ENCODE peak calls at places on chromosomes 4 and X, in six cellular contexts. K is mesendoderm, Y is mesenchymal stem cell, C is H9, H is IMR-90, N is neuronal stem cell. U is an unnamed sample.

GRCh38 chr4:40548256-40548655 is 81.4 kb downstream of the RBM47 start:
- DNase-seq in K (peak), Y (peak), C (no peak), H (peak), N (no peak), U (no peak)

GRCh38 chr4:73620115-73620792 is at the start of gene RASSF6:
- DNase-seq in K (peak), Y (no peak), C (peak), H (no peak), N (peak), U (peak)

GRCh38 chr4:155742310-155743015 is 16.4 kb upstream of the GUCY1B1 start:
- DNase-seq in K (peak), Y (no peak), C (no peak), H (no peak), N (no peak), U (no peak)

GRCh38 chr4:12488672-12489071 is 995.5 kb downstream of the RAB28 start:
- DNase-seq in K (peak), Y (peak), C (no peak), H (no peak), N (no peak), U (no peak)

GRCh38 chrX:53223955-53224859 is 800 bp downstream of the KDM5C start:
- DNase-seq in K (peak), Y (peak), C (no peak), H (peak), N (no peak), U (no peak)

GRCh38 chr4:132333723-132334045 is 815.4 kb upstream of the PCDH10 start:
- DNase-seq in K (no peak), Y (peak), C (no peak), H (peak), N (no peak), U (no peak)

GRCh38 chrX:53082773-53083616 is 828 bp downstream of the TSPYL2 start:
- DNase-seq in K (no peak), Y (no peak), C (no peak), H (no peak), N (no peak), U (no peak)

GRCh38 chr4:147754037-147754445 is 22.2 kb downstream of the ARHGAP10 start:
- DNase-seq in K (no peak), Y (peak), C (no peak), H (peak), N (no peak), U (no peak)

GRCh38 chr4:89572224-89572858 is 264.6 kb downstream of the SNCA start:
- DNase-seq in K (no peak), Y (peak), C (no peak), H (no peak), N (no peak), U (no peak)

GRCh38 chr4:147409350-147409749 is 71.5 kb upstream of the EDNRA start:
- DNase-seq in K (no peak), Y (no peak), C (no peak), H (peak), N (no peak), U (no peak)

GRCh38 chr4:33715996-33716395 is 2528.3 kb downstream of the ARAP2 start:
- DNase-seq in K (no peak), Y (peak), C (no peak), H (no peak), N (no peak), U (no peak)

GRCh38 chrX:16870861-16871584 is 861 bp upstream of the RBBP7 start:
- DNase-seq in K (peak), Y (peak), C (peak), H (no peak), N (peak), U (no peak)

GRCh38 chrX:119809185-119809666 is 17.8 kb upstream of the RPL39 start:
- DNase-seq in K (peak), Y (peak), C (no peak), H (peak), N (no peak), U (no peak)

GRCh38 chrX:12567857-12568256 is 223.4 kb upstream of the PRPS2 start:
- DNase-seq in K (no peak), Y (no peak), C (no peak), H (peak), N (no peak), U (no peak)

GRCh38 chr4:17398035-17398434 is 113.9 kb downstream of the QDPR start:
- DNase-seq in K (no peak), Y (no peak), C (no peak), H (no peak), N (no peak), U (no peak)

GRCh38 chr4:8355864-8356565 is 84.5 kb downstream of the ACOX3 start:
- DNase-seq in K (peak), Y (peak), C (peak), H (peak), N (no peak), U (no peak)

GRCh38 chr4:119682080-119682479 is 53.5 kb upstream of the PDE5A start:
- DNase-seq in K (no peak), Y (no peak), C (no peak), H (peak), N (no peak), U (no peak)

GRCh38 chr4:82561745-82562552 is at the start of gene TMEM150C:
- DNase-seq in K (peak), Y (peak), C (peak), H (no peak), N (peak), U (no peak)

GRCh38 chr4:38670061-38670894 is 6.3 kb downstream of the KLF3 start:
- DNase-seq in K (no peak), Y (no peak), C (peak), H (no peak), N (no peak), U (no peak)
- H3K4ac ChIP-seq in K (no peak), Y (no peak), C (no peak), H (no peak), N (no peak), U (no peak)

GRCh38 chrX:11566814-11567213 is 98.9 kb downstream of the ARHGAP6 start:
- DNase-seq in K (no peak), Y (no peak), C (no peak), H (no peak), N (no peak), U (no peak)
- H3K4ac ChIP-seq in K (no peak), Y (no peak), C (no peak), H (no peak), N (no peak), U (no peak)

GRCh38 chr4:914531-914930 is 17.6 kb downstream of the GAK start:
- DNase-seq in K (no peak), Y (no peak), C (peak), H (no peak), N (no peak), U (no peak)
- H3K4ac ChIP-seq in K (no peak), Y (no peak), C (no peak), H (no peak), N (no peak), U (no peak)

DNA sequence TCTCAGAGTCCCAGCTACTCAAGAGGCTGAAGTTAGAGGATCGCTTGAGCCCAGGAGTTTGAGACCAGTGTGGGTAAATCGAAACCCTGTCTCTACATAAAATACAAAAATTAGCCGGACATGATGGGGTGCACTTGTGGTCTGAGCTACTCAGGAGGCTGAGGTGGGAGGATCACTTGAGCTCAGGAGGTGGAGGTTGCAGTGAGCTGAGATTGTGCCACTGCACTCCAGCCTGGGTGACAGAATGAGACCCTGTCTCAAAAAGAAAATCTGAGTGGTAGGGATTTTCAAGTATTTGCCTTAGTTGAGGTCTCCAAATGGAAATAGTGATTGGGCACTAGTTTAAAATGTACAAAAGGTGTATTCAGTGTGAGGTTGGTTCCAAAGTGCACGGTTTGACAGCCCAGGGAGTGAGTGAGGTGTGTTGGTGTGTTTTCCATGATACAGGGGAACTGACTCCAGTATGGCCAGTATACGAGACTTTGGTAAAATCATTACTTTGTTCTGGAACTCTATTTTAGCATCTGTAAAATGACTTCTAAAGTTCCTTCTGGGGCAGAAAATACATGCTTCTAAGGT is 13.8 kb downstream of the ADD1 start:
- DNase-seq in K (no peak), Y (no peak), C (no peak), H (no peak), N (no peak), U (no peak)
- H3K4ac ChIP-seq in K (no peak), Y (no peak), C (no peak), H (no peak), N (no peak), U (no peak)

U was measured in H1.